ENCODE peak calls at places on chromosomes 12 and 14, in four cellular contexts. R, A, E and G are unnamed samples.

GRCh38 chr12:53063708-53064612 is 14.1 kb downstream of the TNS2 start:
- DNase-seq in E (peak), R (no peak), A (no peak), G (no peak)

GRCh38 chr12:118377005-118377890 is 893 bp downstream of the SUDS3 start:
- DNase-seq in R (no peak), A (no peak), E (no peak), G (no peak)

GRCh38 chr14:87407344-87407743 is 585.6 kb downstream of the GALC start:
- DNase-seq in R (no peak), A (no peak), E (no peak), G (no peak)

GRCh38 chr12:22268973-22269372 is 65.5 kb downstream of the ST8SIA1 start:
- DNase-seq in A (no peak), E (no peak), R (no peak), G (no peak)

GRCh38 chr12:89350661-89351488 is 1.4 kb downstream of the DUSP6 start:
- DNase-seq in A (no peak), E (peak), R (peak), G (no peak)

GRCh38 chr14:55120466-55121144 is 8.4 kb upstream of the LGALS3 start:
- DNase-seq in R (no peak), A (no peak), E (no peak), G (no peak)

GRCh38 chr14:68487805-68488590 is 304.9 kb downstream of the ZFP36L1 start:
- DNase-seq in E (no peak), A (peak), R (no peak), G (no peak)

GRCh38 chr12:7017870-7018349 is 366 bp downstream of the LPCAT3 start:
- DNase-seq in A (no peak), R (no peak), E (no peak), G (no peak)

GRCh38 chr14:31457665-31458659 is 656 bp upstream of the DTD2 start:
- DNase-seq in E (no peak), R (no peak), A (peak), G (no peak)

GRCh38 chr12:121626853-121627623 is 708 bp downstream of the ORAI1 start:
- DNase-seq in A (peak), E (peak), R (peak), G (no peak)

GRCh38 chr12:106814649-106815048 is 40.2 kb downstream of the RIC8B start:
- DNase-seq in R (no peak), A (no peak), E (no peak), G (no peak)

GRCh38 chr12:3223601-3224529 is 146.7 kb downstream of the TSPAN9 start:
- DNase-seq in A (no peak), R (no peak), E (no peak), G (no peak)

DNA sequence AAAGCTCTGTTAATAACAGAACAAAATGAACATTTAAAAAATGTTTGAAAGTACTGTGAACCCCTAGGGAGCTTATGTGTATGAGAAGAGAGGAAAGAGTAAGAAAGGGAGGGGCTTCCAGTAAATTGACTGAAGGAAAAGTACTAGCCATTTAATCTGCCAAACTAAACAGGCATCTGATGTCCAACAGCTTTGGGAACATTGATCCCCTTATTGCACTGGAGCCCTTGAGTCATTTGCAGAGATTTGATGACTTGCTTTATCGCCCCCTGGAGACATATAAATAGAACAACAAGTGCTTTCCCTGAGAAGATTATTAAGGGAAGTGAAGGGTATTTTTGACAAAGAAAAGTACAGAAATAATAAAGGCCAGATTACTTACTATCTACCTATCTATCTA is 319.3 kb upstream of the NOVA1 start:
- DNase-seq in E (peak), R (no peak), A (peak), G (peak)
- TF ChIP-seq CTCF in E (peak), R (no peak), A (peak), G (peak)

GRCh38 chr12:20212658-20213387 is 155.5 kb upstream of the PDE3A start:
- DNase-seq in R (no peak), A (peak), E (peak), G (no peak)
- TF ChIP-seq CTCF in R (no peak), A (no peak), E (no peak), G (no peak)

DNA sequence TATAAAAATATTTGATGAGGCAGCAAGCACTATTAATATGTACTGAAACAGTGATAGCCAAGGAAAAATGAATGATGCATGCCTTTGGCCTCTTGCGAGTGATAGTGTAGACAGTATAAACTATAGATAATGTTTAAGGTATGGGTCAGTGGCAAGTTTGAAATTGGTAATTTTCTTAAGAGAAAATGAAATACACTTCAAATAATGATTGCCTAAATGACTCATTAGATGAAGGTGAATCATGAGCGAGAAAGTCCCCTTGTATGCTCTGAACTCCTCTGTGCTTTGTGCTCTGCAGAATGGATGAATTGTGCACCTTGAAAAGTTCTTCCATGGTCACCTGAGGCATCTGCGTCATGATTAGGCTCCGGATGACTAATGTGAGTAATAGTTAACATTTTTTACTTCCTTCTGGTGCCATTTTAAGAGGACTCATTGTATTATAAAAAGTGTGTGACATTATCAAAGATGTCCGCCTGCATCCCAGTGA is 84.9 kb upstream of the RTL1 start:
- DNase-seq in R (no peak), A (peak), E (no peak), G (no peak)
- TF ChIP-seq CTCF in R (no peak), A (no peak), E (no peak), G (no peak)

DNA sequence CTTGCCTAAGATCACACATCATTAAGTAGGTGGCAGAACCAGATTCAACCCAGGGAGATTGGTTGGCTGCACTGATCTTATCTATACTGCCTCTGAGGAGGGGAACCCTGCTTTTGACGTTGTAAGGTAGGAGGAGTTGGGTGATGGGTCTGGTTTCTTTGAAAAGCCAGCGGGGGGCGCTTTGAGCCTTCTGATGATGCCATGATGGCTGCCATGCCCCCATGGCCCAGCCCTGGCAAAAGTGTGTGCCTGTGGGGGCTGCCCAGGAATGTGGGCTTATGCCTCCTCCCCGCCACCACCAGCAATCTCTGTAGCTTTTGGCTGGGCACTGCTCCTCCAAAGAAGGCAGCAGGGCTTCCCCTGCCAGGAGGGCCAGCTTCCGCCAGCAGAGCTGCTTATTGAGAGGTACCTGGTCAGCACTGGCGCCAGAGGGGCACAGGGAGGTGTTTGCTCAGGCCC is 224.3 kb downstream of the SLC41A2 start:
- DNase-seq in A (peak), R (no peak), E (no peak), G (no peak)
- TF ChIP-seq CTCF in A (no peak), R (no peak), E (no peak), G (peak)

GRCh38 chr14:89012272-89013097 is 188.0 kb downstream of the TTC8 start:
- DNase-seq in E (no peak), A (peak), R (no peak), G (no peak)
- TF ChIP-seq CTCF in E (no peak), A (no peak), R (no peak), G (no peak)